ENCODE peak calls at places on chromosomes 16 and 17, in five cellular contexts. C is prostate gland, I is H7, Y is lower leg skin, E is Panc1. L is an unnamed sample.

GRCh38 chr16:72721981-72722380 is 325.9 kb downstream of the ZFHX3 start:
- DNase-seq in C (no peak), I (no peak), Y (no peak), E (no peak), L (no peak)

GRCh38 chr16:69131749-69132423 is 502 bp downstream of the CHTF8 start:
- DNase-seq in C (peak), I (peak), Y (peak), E (no peak), L (no peak)

GRCh38 chr17:58046230-58047094 is 36.8 kb upstream of the DYNLL2 start:
- DNase-seq in C (no peak), I (peak), Y (no peak), E (no peak), L (no peak)

GRCh38 chr17:56679148-56679766 is 85.8 kb downstream of the NOG start:
- DNase-seq in C (no peak), I (peak), Y (no peak), E (no peak), L (no peak)

GRCh38 chr16:3189869-3190268 is 1.9 kb downstream of the OR1F1 start:
- DNase-seq in C (no peak), I (no peak), Y (no peak), E (no peak), L (no peak)

GRCh38 chr17:44071772-44072171 is 1.2 kb downstream of the G6PC3 start:
- DNase-seq in C (no peak), I (peak), Y (peak), E (no peak), L (no peak)

GRCh38 chr17:49565948-49566491 is 9.7 kb upstream of the NXPH3 start:
- DNase-seq in C (peak), I (peak), Y (peak), E (no peak), L (no peak)

GRCh38 chr16:22648941-22649340 is 138.2 kb downstream of the NPIPB5 start:
- DNase-seq in C (no peak), I (no peak), Y (no peak), E (no peak), L (no peak)

GRCh38 chr17:66375121-66375520 is 72.7 kb downstream of the PRKCA start:
- DNase-seq in C (no peak), I (no peak), Y (no peak), E (no peak), L (no peak)

GRCh38 chr17:20315821-20316220 is 151.5 kb downstream of the LGALS9B start:
- DNase-seq in C (no peak), I (peak), Y (no peak), E (no peak), L (no peak)

GRCh38 chr17:77704048-77704815 is 254.3 kb upstream of the TNRC6C start:
- DNase-seq in C (no peak), I (no peak), Y (no peak), E (no peak), L (no peak)

GRCh38 chr17:14637260-14637659 is 336.4 kb downstream of the HS3ST3B1 start:
- DNase-seq in C (no peak), I (no peak), Y (no peak), E (no peak), L (no peak)

GRCh38 chr17:30433514-30433913 is 43.7 kb upstream of the GOSR1 start:
- DNase-seq in C (no peak), I (no peak), Y (no peak), E (no peak), L (no peak)

GRCh38 chr16:26240807-26241206 is 549.0 kb downstream of the HS3ST4 start:
- DNase-seq in C (no peak), I (no peak), Y (no peak), E (no peak), L (no peak)

GRCh38 chr16:68065716-68066305 is 19.4 kb upstream of the NFATC3 start:
- DNase-seq in C (no peak), I (no peak), Y (no peak), E (no peak), L (no peak)

GRCh38 chr16:84898447-84898846 is 78.7 kb downstream of the CRISPLD2 start:
- DNase-seq in C (no peak), I (no peak), Y (no peak), E (no peak), L (no peak)

GRCh38 chr17:21019976-21020575 is 22.7 kb downstream of the USP22 start:
- DNase-seq in C (no peak), I (peak), Y (no peak), E (no peak), L (no peak)

GRCh38 chr17:62968445-62968923 is 2.4 kb downstream of the TANC2 start:
- DNase-seq in C (peak), I (peak), Y (peak), E (peak), L (peak)

GRCh38 chr17:80989586-80989913 is 2.1 kb upstream of the CHMP6 start:
- DNase-seq in C (no peak), I (no peak), Y (no peak), E (no peak), L (no peak)

GRCh38 chr16:54285414-54286066 is 1.0 kb downstream of the IRX3 start:
- DNase-seq in C (peak), I (peak), Y (peak), E (no peak), L (no peak)

GRCh38 chr17:64148017-64148631 is 18.2 kb upstream of the ERN1 start:
- DNase-seq in C (no peak), I (peak), Y (no peak), E (no peak), L (no peak)

GRCh38 chr17:69523252-69523861 is 108.9 kb downstream of the MAP2K6 start:
- DNase-seq in C (peak), I (peak), Y (no peak), E (peak), L (peak)

GRCh38 chr16:81823111-81823510 is 44.0 kb downstream of the PLCG2 start:
- DNase-seq in C (no peak), I (peak), Y (no peak), E (no peak), L (no peak)
- H3K4me3 ChIP-seq in C (no peak), I (no peak), Y (no peak), E (no peak), L (no peak)

GRCh38 chr17:40666366-40666765 is 1.4 kb upstream of the KRT222 start:
- DNase-seq in C (no peak), I (no peak), Y (no peak), E (no peak), L (no peak)
- H3K4me3 ChIP-seq in C (no peak), I (no peak), Y (no peak), E (no peak), L (no peak)

DNA sequence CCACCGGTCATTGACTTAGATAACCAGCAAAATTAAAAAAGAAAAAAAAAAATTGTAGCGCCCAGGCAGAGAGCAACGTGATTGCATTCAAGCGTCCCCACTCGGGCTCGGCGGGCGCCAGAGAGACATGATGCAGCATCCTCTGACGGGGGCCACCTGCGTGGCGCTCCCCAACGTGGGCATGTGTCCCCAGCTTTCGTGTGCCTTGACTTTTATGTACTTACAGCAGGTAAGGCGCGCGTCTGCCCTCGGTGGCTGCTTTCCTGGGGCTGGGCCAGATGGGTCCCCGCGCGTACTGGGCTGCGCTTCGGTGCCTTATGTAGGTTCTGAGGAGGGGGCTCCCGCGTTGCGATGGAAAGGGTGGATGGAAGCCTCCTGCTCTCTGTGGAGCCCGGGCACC is 28.4 kb upstream of the RBFOX1 start:
- DNase-seq in C (no peak), I (peak), Y (no peak), E (no peak), L (no peak)
- H3K4me3 ChIP-seq in C (no peak), I (peak), Y (no peak), E (no peak), L (peak)

DNA sequence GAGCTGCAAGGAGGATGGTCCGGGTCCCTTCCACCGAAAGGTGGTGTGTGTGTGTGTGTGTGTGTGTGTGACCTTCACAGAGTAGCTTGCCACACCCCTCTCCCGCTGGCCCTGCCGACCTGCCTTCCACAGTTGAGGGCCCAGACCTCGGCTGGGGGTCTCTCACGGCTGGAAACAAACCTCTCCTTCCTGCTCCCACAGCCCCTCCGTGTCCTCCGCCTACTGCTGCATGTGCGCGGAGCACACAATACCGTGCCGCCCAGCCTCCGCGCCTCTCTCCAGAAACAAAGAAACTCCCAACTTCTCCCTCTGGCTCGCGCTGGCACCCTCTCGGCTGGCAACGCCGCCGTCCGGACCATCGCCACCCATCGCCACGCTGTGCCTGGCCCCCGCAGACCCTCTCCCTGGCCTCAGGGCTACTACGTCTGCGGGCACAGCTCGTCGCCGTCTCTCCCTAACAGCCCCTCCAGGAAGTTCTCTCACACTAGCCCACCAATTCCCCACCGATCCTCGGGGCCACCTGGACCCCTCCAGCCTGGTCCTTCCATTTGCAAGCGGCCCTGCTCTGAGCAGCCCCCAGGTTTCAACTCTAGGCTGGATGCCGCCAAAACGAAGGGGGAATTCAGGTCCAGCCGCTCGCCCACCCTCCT is 81.3 kb downstream of the TIMM22 start:
- DNase-seq in C (no peak), I (peak), Y (no peak), E (no peak), L (no peak)
- H3K4me3 ChIP-seq in C (no peak), I (peak), Y (no peak), E (no peak), L (peak)

DNA sequence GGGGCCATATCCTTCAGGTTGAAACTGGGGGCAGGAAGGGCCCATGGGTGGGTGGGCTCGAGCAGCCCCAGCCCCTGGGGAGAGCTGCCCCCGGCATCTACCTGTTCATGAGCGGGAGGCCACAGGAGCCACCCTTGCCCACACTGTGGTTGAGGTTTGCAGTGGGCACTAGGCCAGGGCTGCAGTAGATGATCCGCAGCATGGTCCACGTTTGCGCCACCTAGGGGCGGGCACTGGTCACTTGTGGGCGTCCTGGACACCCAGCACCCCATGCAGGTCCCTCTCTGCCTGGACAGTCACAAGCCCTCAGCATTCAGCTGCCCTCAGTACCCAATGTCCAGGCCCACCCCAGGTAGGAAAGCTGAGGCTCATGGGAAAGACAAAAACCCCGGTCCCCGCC is 1.8 kb upstream of the JMJD8 start:
- DNase-seq in C (no peak), I (peak), Y (no peak), E (no peak), L (no peak)
- H3K4me3 ChIP-seq in C (no peak), I (no peak), Y (no peak), E (no peak), L (no peak)

DNA sequence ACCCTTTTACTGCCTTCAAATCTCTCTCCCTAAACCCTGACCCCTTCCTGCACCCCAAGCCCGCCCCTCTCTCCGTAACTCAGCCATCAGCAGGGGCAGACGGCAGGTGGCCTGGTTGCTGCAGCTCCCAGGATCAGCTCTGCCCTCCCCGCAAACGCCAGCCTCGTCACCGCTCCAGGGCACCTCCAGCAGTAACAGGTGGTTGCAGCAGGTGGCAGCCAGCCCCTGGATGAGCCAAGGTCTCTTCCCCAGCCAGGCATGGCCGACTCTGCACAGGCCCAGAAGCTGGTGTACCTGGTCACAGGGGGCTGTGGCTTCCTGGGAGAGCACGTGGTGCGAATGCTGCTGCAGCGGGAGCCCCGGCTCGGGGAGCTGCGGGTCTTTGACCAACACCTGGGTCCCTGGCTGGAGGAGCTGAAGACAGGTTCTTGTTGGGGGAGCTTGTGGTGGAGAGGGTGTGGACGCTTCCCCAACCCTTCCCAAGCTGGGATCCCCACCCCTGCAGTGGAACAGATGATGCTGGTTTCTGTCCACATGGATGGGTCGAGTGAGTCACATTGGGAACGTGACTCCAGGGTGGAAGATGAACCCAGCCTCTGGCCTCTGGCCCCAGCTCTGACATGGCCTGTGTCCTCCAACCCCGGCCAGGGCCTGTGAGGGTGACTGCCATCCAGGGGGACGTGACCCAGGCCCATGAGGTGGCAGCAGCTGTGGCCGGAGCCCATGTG is 558 bp downstream of the HSD3B7 start:
- DNase-seq in C (peak), I (peak), Y (peak), E (no peak), L (no peak)
- H3K4me3 ChIP-seq in C (peak), I (peak), Y (peak), E (peak), L (no peak)

L was measured in iPS DF 6.9.